ENCODE peak calls at places on chromosomes 11 and 22, in five cellular contexts. G is foreskin keratinocyte; Y is SJSA1; X is CD8-positive, alpha-beta memory T cell; R is H1. N is an unnamed sample. For H3K27me3, the result is how much of the 10 kb centered on the place peaks cover.

GRCh38 chr11:121741316-121741715 is 288.5 kb upstream of the SORL1-AS1 start:
- DNase-seq in G (no peak), Y (no peak), X (no peak), R (no peak), N (no peak)

GRCh38 chr11:65606876-65607613 is 7.0 kb downstream of the MAP3K11 start:
- DNase-seq in G (peak), Y (no peak), X (no peak), R (peak), N (peak)

GRCh38 chr11:47514825-47515647 is 37.9 kb downstream of the CELF1 start:
- DNase-seq in G (peak), Y (no peak), X (no peak), R (no peak), N (no peak)

GRCh38 chr22:26416670-26417270 is 12.3 kb upstream of the ASPHD2 start:
- DNase-seq in G (peak), Y (peak), X (no peak), R (peak), N (no peak)

GRCh38 chr11:95886462-95886861 is 37.4 kb downstream of the MTMR2 start:
- DNase-seq in G (peak), Y (no peak), X (no peak), R (no peak), N (no peak)

GRCh38 chr11:70381872-70382842 is 16.2 kb upstream of the CTTN start:
- DNase-seq in G (peak), Y (peak), X (no peak), R (no peak), N (no peak)

GRCh38 chr11:13963169-13963948 is 836 bp downstream of the SPON1 start:
- DNase-seq in G (no peak), Y (peak), X (no peak), R (no peak), N (no peak)

GRCh38 chr11:127003260-127003981 is 2.9 kb upstream of the KIRREL3 start:
- DNase-seq in G (no peak), Y (peak), X (no peak), R (peak), N (peak)

GRCh38 chr22:31616315-31616980 is 45.6 kb downstream of the PISD start:
- DNase-seq in G (no peak), Y (no peak), X (no peak), R (no peak), N (no peak)

GRCh38 chr22:48896766-48897637 is 930.7 kb downstream of the BRD1 start:
- DNase-seq in G (no peak), Y (peak), X (no peak), R (no peak), N (no peak)

GRCh38 chr11:1104411-1105182 is 29.9 kb downstream of the MUC2 start:
- DNase-seq in G (no peak), Y (no peak), X (no peak), R (no peak), N (no peak)

GRCh38 chr11:68383976-68384501 is 71.6 kb downstream of the LRP5 start:
- DNase-seq in G (no peak), Y (peak), X (peak), R (peak), N (peak)

GRCh38 chr11:69636512-69636866 is 4.5 kb upstream of the CCND1 start:
- DNase-seq in G (peak), Y (peak), X (no peak), R (peak), N (peak)

GRCh38 chr22:19723165-19723989 is at the start of gene GP1BB:
- DNase-seq in G (peak), Y (no peak), X (no peak), R (peak), N (no peak)

GRCh38 chr11:65663634-65664200 is 1.0 kb upstream of the RELA start:
- DNase-seq in G (no peak), Y (peak), X (peak), R (no peak), N (no peak)

GRCh38 chr22:44431256-44431655 is 66.8 kb downstream of the RTL6 start:
- DNase-seq in G (no peak), Y (no peak), X (no peak), R (no peak), N (no peak)

GRCh38 chr11:79062814-79063762 is 377.7 kb downstream of the TENM4 start:
- DNase-seq in G (no peak), Y (no peak), X (no peak), R (peak), N (peak)

GRCh38 chr11:14360976-14361375 is 2.0 kb upstream of the RRAS2 start:
- DNase-seq in G (peak), Y (no peak), X (no peak), R (no peak), N (no peak)

GRCh38 chr11:63785823-63786222 is 17.2 kb upstream of the ZFTA start:
- DNase-seq in G (no peak), Y (no peak), X (no peak), R (no peak), N (no peak)

GRCh38 chr22:24975125-24975640 is 22.7 kb downstream of the KIAA1671 start:
- DNase-seq in G (no peak), Y (no peak), X (no peak), R (no peak), N (no peak)

GRCh38 chr11:17550455-17551346 is 3.6 kb downstream of the OTOG start:
- DNase-seq in G (no peak), Y (no peak), X (no peak), R (no peak), N (no peak)

GRCh38 chr11:17553249-17553546 is 6.1 kb downstream of the OTOG start:
- DNase-seq in G (no peak), Y (no peak), X (no peak), R (no peak), N (no peak)

GRCh38 chr11:17552392-17553248 is 5.6 kb downstream of the OTOG start:
- DNase-seq in G (no peak), Y (no peak), X (no peak), R (no peak), N (no peak)

GRCh38 chr11:17551347-17552040 is 4.4 kb downstream of the OTOG start:
- DNase-seq in G (no peak), Y (no peak), X (no peak), R (no peak), N (no peak)

DNA sequence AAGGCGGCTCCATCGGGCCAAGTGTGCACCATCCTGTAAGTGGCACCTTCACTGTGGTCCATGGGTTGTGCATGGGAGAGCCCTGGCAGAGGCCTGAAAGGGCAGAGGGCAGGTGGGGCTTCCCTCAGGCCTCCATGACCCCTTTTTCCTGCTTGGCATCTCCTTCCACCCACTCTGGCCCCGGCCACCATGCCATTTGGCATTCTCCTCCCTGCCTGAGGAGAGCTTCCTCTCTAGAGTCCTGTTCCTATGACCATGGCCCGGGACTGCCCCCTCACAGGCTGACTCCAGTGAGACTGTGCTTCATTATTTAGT is 4.9 kb downstream of the OTOG start:
- DNase-seq in G (no peak), Y (no peak), X (no peak), R (no peak), N (no peak)
- H3K27me3 ChIP-seq in G (under half), Y (under half), X (under half), R (under half), N (under half)

DNA sequence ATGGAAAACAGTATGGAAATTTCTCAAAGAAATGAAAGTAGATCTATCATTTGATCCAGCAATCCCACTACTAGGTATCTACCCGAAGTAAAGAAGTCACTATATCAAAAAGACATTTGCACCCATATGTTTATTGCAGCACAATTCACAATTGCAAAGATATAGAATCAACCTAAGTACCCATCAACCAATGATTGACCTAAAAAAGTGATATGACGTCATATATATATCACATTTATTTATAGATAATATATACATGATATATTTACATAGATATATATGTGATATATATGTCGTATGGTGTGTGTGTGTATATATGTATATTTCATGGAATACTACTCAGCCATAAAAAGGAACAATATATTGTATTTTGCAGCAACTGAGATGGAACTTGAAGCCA is 188.3 kb upstream of the ARHGAP42 start:
- DNase-seq in G (no peak), Y (no peak), X (no peak), R (no peak), N (no peak)
- H3K27ac ChIP-seq in G (no peak), Y (no peak), X (no peak), R (no peak), N (no peak)

GRCh38 chr11:123654566-123655081 is at the start of gene SCN3B:
- DNase-seq in G (peak), Y (peak), X (no peak), R (peak), N (peak)
- H3K27me3 ChIP-seq in G (under half), Y (under half), X (under half), R (under half), N (under half)

GRCh38 chr11:43919852-43920597 is 22.4 kb upstream of the C11orf96 start:
- DNase-seq in G (no peak), Y (no peak), X (no peak), R (no peak), N (no peak)
- H3K27ac ChIP-seq in G (peak), Y (peak), X (no peak), R (no peak), N (no peak)

GRCh38 chr22:36814796-36815195 is 2.0 kb downstream of the PVALB start:
- DNase-seq in G (no peak), Y (no peak), X (no peak), R (no peak), N (no peak)
- H3K27me3 ChIP-seq in G (half or more), Y (half or more), X (under half), R (half or more), N (under half)

N was measured in iPS DF 6.9.